ENCODE peak calls at places on chromosomes 16 and 17, in six cellular contexts. One of them, this sample, is unnamed.

GRCh38 chr17:35432176-35433074 is at the start of gene SLFN12:
- DNase-seq in prostate gland: no peak
- DNase-seq in GM13976: peak
- DNase-seq in left ventricle myocardium inferior: peak
- DNase-seq in H9: peak
- DNase-seq in dorsolateral prefrontal cortex: no peak
- DNase-seq in this sample: no peak

GRCh38 chr17:82690786-82691489 is 7.6 kb downstream of the RAB40B start:
- DNase-seq in H9: no peak
- DNase-seq in GM13976: no peak
- DNase-seq in left ventricle myocardium inferior: no peak
- DNase-seq in dorsolateral prefrontal cortex: peak
- DNase-seq in prostate gland: no peak
- DNase-seq in this sample: no peak

GRCh38 chr17:7748098-7748775 is 30.7 kb downstream of the DNAH2 start:
- DNase-seq in dorsolateral prefrontal cortex: no peak
- DNase-seq in GM13976: no peak
- DNase-seq in H9: no peak
- DNase-seq in left ventricle myocardium inferior: no peak
- DNase-seq in prostate gland: no peak
- DNase-seq in this sample: no peak

GRCh38 chr17:27326051-27326450 is 32.1 kb downstream of the WSB1 start:
- DNase-seq in dorsolateral prefrontal cortex: no peak
- DNase-seq in prostate gland: no peak
- DNase-seq in H9: peak
- DNase-seq in left ventricle myocardium inferior: no peak
- DNase-seq in GM13976: no peak
- DNase-seq in this sample: no peak

GRCh38 chr16:10128397-10129258 is 53.6 kb downstream of the GRIN2A start:
- DNase-seq in left ventricle myocardium inferior: no peak
- DNase-seq in dorsolateral prefrontal cortex: peak
- DNase-seq in H9: no peak
- DNase-seq in prostate gland: no peak
- DNase-seq in GM13976: no peak
- DNase-seq in this sample: no peak

GRCh38 chr17:80885922-80886582 is 105.6 kb upstream of the CHMP6 start:
- DNase-seq in prostate gland: no peak
- DNase-seq in H9: no peak
- DNase-seq in GM13976: no peak
- DNase-seq in left ventricle myocardium inferior: peak
- DNase-seq in dorsolateral prefrontal cortex: no peak
- DNase-seq in this sample: no peak

GRCh38 chr17:79812206-79812968 is 15.5 kb upstream of the CBX8 start:
- DNase-seq in prostate gland: no peak
- DNase-seq in GM13976: no peak
- DNase-seq in dorsolateral prefrontal cortex: no peak
- DNase-seq in H9: no peak
- DNase-seq in left ventricle myocardium inferior: no peak
- DNase-seq in this sample: no peak

GRCh38 chr17:55730380-55730779 is 7.7 kb upstream of the TMEM100 start:
- DNase-seq in prostate gland: no peak
- DNase-seq in left ventricle myocardium inferior: no peak
- DNase-seq in GM13976: no peak
- DNase-seq in H9: no peak
- DNase-seq in dorsolateral prefrontal cortex: no peak
- DNase-seq in this sample: no peak

GRCh38 chr16:50940275-50940854 is 198.5 kb downstream of the CYLD start:
- DNase-seq in GM13976: no peak
- DNase-seq in left ventricle myocardium inferior: no peak
- DNase-seq in prostate gland: no peak
- DNase-seq in dorsolateral prefrontal cortex: no peak
- DNase-seq in H9: no peak
- DNase-seq in this sample: no peak

GRCh38 chr16:66970775-66971725 is 10.0 kb downstream of the CES3 start:
- DNase-seq in prostate gland: no peak
- DNase-seq in H9: no peak
- DNase-seq in GM13976: no peak
- DNase-seq in dorsolateral prefrontal cortex: no peak
- DNase-seq in left ventricle myocardium inferior: no peak
- DNase-seq in this sample: no peak

GRCh38 chr17:15181333-15181732 is 83.8 kb downstream of the PMP22 start:
- DNase-seq in H9: no peak
- DNase-seq in dorsolateral prefrontal cortex: no peak
- DNase-seq in left ventricle myocardium inferior: no peak
- DNase-seq in prostate gland: no peak
- DNase-seq in GM13976: no peak
- DNase-seq in this sample: no peak

GRCh38 chr16:66849543-66849942 is 5.3 kb downstream of the CA7 start:
- DNase-seq in GM13976: no peak
- DNase-seq in left ventricle myocardium inferior: no peak
- DNase-seq in H9: peak
- DNase-seq in prostate gland: no peak
- DNase-seq in dorsolateral prefrontal cortex: no peak
- DNase-seq in this sample: no peak

GRCh38 chr17:1328437-1328836 is 49.0 kb downstream of the TRARG1 start:
- DNase-seq in prostate gland: no peak
- DNase-seq in GM13976: no peak
- DNase-seq in left ventricle myocardium inferior: no peak
- DNase-seq in dorsolateral prefrontal cortex: no peak
- DNase-seq in H9: no peak
- DNase-seq in this sample: no peak

GRCh38 chr17:30104575-30105339 is 11.9 kb upstream of the NSRP1 start:
- DNase-seq in H9: peak
- DNase-seq in GM13976: peak
- DNase-seq in prostate gland: peak
- DNase-seq in dorsolateral prefrontal cortex: peak
- DNase-seq in left ventricle myocardium inferior: peak
- DNase-seq in this sample: no peak

GRCh38 chr16:55001931-55002330 is 71.3 kb downstream of the IRX5 start:
- DNase-seq in GM13976: no peak
- DNase-seq in H9: no peak
- DNase-seq in dorsolateral prefrontal cortex: no peak
- DNase-seq in prostate gland: no peak
- DNase-seq in left ventricle myocardium inferior: no peak
- DNase-seq in this sample: no peak

GRCh38 chr16:65756163-65756562 is 610.3 kb upstream of the CDH5 start:
- DNase-seq in left ventricle myocardium inferior: no peak
- DNase-seq in dorsolateral prefrontal cortex: no peak
- DNase-seq in prostate gland: peak
- DNase-seq in H9: no peak
- DNase-seq in GM13976: no peak
- DNase-seq in this sample: peak

GRCh38 chr16:66741131-66741900 is 10.1 kb downstream of the DYNC1LI2 start:
- DNase-seq in GM13976: no peak
- DNase-seq in prostate gland: peak
- DNase-seq in H9: no peak
- DNase-seq in left ventricle myocardium inferior: peak
- DNase-seq in dorsolateral prefrontal cortex: peak
- DNase-seq in this sample: peak

GRCh38 chr17:7437369-7437863 is 1.9 kb upstream of the FGF11 start:
- DNase-seq in H9: no peak
- DNase-seq in left ventricle myocardium inferior: no peak
- DNase-seq in prostate gland: no peak
- DNase-seq in dorsolateral prefrontal cortex: no peak
- DNase-seq in GM13976: no peak
- DNase-seq in this sample: no peak

GRCh38 chr17:20852541-20853370 is 190.1 kb downstream of the USP22 start:
- DNase-seq in prostate gland: peak
- DNase-seq in left ventricle myocardium inferior: peak
- DNase-seq in H9: peak
- DNase-seq in GM13976: no peak
- DNase-seq in dorsolateral prefrontal cortex: peak
- DNase-seq in this sample: no peak
- TF ChIP-seq CTCF in prostate gland: no peak
- TF ChIP-seq CTCF in left ventricle myocardium inferior: no peak
- TF ChIP-seq CTCF in H9: no peak
- TF ChIP-seq CTCF in GM13976: no peak
- TF ChIP-seq CTCF in dorsolateral prefrontal cortex: no peak
- TF ChIP-seq CTCF in this sample: no peak

DNA sequence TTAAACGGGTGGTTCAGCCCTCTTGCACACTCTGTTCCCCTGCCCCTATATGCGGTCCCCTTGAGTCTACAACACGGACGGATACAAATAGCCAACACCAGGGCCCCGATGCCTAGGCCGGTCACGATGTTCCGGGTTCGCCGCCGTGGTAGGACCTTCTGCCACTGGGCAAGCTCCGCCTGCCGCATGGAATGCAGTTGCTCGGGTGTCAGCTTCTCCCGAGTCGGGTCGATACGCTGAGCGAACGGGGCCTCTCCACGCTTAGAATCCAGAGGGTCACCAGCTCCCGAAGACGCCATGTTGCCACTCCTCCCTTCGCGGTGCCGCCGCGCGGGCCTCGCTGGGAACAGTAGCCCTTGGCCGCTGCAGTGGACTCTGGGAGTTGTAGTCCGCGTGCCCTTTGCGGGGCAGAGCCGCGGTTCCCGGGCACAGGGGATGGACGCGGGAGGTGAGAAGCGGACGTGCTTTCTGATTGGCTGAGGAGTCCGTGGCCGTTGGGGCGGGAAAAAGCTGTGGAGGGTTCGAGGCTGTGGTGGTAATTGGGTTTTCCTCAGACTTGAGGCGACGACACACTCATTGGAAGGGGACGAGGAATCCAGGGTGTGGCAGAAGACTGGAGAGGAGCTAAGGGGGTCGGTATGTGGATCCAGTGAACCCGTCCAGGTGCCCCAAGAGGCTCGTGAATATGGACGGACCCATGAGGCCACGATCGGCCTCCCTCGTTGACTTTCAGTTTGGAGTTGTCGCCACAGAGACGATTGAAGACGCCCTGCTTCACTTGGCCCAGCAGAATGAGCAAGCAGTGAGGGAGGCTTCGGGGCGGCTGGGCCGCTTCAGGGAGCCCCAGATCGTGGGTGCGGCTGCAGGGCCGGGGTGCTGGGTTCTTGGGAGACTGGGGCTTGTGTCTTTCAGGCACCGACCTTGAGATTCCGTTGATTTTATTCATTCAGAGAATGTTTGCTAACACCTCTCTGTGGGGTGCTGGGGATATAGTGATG is at the start of the genes CNTD1 and COA3:
- DNase-seq in H9: peak
- DNase-seq in dorsolateral prefrontal cortex: peak
- DNase-seq in GM13976: peak
- DNase-seq in prostate gland: peak
- DNase-seq in left ventricle myocardium inferior: peak
- DNase-seq in this sample: peak
- TF ChIP-seq CTCF in H9: peak
- TF ChIP-seq CTCF in dorsolateral prefrontal cortex: no peak
- TF ChIP-seq CTCF in GM13976: no peak
- TF ChIP-seq CTCF in prostate gland: peak
- TF ChIP-seq CTCF in left ventricle myocardium inferior: peak
- TF ChIP-seq CTCF in this sample: no peak

DNA sequence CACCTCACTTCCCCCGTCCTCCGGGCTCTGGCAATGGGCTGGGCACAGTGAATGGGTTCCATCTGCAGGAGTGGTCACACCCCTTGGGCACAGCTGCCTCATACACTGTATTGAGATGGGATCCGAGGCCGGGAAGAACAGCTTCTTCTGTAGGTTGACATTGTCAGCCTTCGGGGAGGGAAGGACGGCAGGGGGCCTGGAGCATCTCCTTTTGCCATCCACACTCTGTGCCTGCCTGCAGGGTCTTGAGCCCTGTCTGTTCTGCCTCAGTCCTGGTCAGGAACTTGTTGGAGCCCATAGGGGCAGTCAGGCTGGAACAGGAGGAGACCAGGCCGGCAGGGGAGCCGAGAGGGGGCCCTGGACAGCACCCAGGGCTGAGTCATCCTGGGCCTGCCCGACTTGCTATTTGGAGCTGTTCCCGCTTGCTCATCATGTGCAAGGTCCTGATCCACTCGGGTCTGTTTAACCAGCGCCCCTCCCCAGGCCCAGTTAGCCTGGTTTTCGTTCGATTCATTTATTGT is 286.8 kb downstream of the SEC14L1 start:
- DNase-seq in left ventricle myocardium inferior: peak
- DNase-seq in dorsolateral prefrontal cortex: peak
- DNase-seq in H9: no peak
- DNase-seq in prostate gland: no peak
- DNase-seq in GM13976: no peak
- DNase-seq in this sample: no peak
- TF ChIP-seq CTCF in left ventricle myocardium inferior: peak
- TF ChIP-seq CTCF in dorsolateral prefrontal cortex: no peak
- TF ChIP-seq CTCF in H9: no peak
- TF ChIP-seq CTCF in prostate gland: peak
- TF ChIP-seq CTCF in GM13976: no peak
- TF ChIP-seq CTCF in this sample: no peak

DNA sequence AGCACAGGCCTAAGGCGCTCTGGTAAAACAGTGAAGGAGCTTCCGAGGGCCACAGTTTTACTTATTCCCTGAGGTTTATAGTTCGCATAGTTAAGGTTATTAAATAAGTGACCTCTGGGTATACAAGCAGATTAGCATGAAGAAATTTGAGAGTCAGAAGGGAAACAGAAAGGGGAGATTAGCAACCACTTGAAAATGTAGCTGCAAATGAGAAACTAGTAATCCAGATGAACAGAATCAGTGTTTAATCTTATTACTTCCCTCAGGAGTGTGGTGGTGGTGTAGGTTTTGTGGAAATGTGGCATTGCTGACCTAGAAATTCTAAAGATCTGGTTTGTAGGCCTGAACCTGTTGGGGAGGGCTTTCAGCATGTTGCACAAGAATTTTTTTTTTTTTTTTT is 130.4 kb downstream of the CCDC182 start:
- DNase-seq in H9: no peak
- DNase-seq in dorsolateral prefrontal cortex: no peak
- DNase-seq in left ventricle myocardium inferior: no peak
- DNase-seq in prostate gland: no peak
- DNase-seq in GM13976: no peak
- DNase-seq in this sample: no peak
- TF ChIP-seq CTCF in H9: no peak
- TF ChIP-seq CTCF in dorsolateral prefrontal cortex: no peak
- TF ChIP-seq CTCF in left ventricle myocardium inferior: no peak
- TF ChIP-seq CTCF in prostate gland: no peak
- TF ChIP-seq CTCF in GM13976: no peak
- TF ChIP-seq CTCF in this sample: no peak

DNA sequence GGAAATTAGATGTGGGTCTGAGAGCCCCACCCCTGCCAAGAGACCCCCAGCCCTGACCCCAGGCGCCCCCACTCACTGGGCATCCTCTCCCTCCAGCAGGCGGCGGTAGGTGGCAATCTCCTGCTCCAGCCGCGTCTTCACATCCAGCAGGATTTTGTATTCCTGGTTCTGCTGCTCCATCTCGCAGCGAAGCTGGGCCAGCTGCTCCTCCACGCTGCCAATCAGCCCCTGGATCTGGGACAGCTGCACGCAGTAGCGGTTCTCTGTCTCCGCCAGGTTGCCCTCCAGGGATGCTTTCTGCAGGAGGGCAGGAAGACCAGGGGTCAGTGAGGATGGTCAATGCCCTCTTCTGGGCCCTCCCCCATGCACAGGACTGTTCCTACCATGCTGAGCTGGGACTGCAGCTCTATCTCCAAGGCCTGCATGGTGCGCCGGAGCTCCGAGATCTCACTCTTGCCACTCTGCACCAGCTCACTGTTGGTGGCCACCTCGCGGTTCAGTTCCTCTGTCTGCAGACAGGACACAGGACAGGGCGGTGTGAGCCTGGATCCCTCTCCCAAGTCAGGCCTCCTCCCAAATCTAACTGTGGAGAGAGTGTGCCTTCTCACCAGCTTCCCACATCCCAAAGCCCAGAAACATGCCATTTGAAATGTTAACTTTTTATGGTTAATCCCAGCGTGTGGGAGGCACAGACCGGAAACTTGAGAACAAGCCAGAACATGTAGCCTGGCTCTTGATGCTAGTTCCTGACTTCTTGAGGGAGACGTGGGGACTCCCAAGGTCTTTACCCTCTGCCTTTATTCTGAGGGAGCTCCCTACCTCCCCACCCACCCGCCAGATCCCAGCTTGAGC is 3.6 kb downstream of the KRT17 start:
- DNase-seq in GM13976: no peak
- DNase-seq in H9: no peak
- DNase-seq in prostate gland: no peak
- DNase-seq in left ventricle myocardium inferior: no peak
- DNase-seq in dorsolateral prefrontal cortex: peak
- DNase-seq in this sample: no peak
- TF ChIP-seq CTCF in GM13976: no peak
- TF ChIP-seq CTCF in H9: peak
- TF ChIP-seq CTCF in prostate gland: no peak
- TF ChIP-seq CTCF in left ventricle myocardium inferior: no peak
- TF ChIP-seq CTCF in dorsolateral prefrontal cortex: no peak
- TF ChIP-seq CTCF in this sample: no peak

This sample was measured in LNCaP clone FGC.